ENCODE peak calls at places on chromosomes 4 and X, in seven cellular contexts. S is ascending aorta, Q is body of pancreas, G is tibial nerve, T is pancreas, J is fibroblast of lung, K is cardiac muscle cell. D is an unnamed sample.

GRCh38 chr4:165331823-165332222 is 4.4 kb downstream of the MSMO1 start:
- DNase-seq in S (no peak), Q (no peak), G (no peak), T (no peak), J (no peak), K (no peak), D (no peak)

GRCh38 chr4:106369456-106370060 is 980 bp upstream of the GIMD1 start:
- DNase-seq in S (peak; percentile 67), Q (peak; percentile 46), G (no peak), T (no peak), J (peak; percentile 86), K (peak; percentile 57), D (peak; percentile 77)

GRCh38 chr4:96164814-96165351 is 325.0 kb downstream of the PDHA2 start:
- DNase-seq in S (no peak), Q (no peak), G (no peak), T (no peak), J (peak; percentile 75), K (no peak), D (no peak)

GRCh38 chrX:41474726-41475100 is 27.6 kb downstream of the NYX start:
- DNase-seq in S (no peak), Q (no peak), G (no peak), T (no peak), J (no peak), K (no peak), D (no peak)

GRCh38 chrX:39613508-39613921 is 484.2 kb downstream of the BCOR start:
- DNase-seq in S (no peak), Q (peak; percentile 52), G (no peak), T (peak; percentile 63), J (no peak), K (peak; percentile 22), D (peak; percentile 36)

GRCh38 chrX:107857815-107858214 is 32.1 kb downstream of the MID2 start:
- DNase-seq in S (no peak), Q (no peak), G (no peak), T (no peak), J (no peak), K (no peak), D (peak; percentile 3)

GRCh38 chrX:115616943-115617563 is 56.1 kb downstream of the PLS3 start:
- DNase-seq in S (no peak), Q (no peak), G (no peak), T (no peak), J (no peak), K (no peak), D (no peak)

GRCh38 chrX:41802958-41803357 is 79.0 kb downstream of the GPR82 start:
- DNase-seq in S (no peak), Q (no peak), G (no peak), T (no peak), J (no peak), K (no peak), D (no peak)

GRCh38 chrX:13283512-13283911 is 36.3 kb downstream of the ATXN3L start:
- DNase-seq in S (no peak), Q (no peak), G (no peak), T (no peak), J (no peak), K (no peak), D (no peak)

GRCh38 chrX:104391905-104392304 is 137.2 kb upstream of the ESX1 start:
- DNase-seq in S (no peak), Q (no peak), G (no peak), T (no peak), J (no peak), K (no peak), D (no peak)

GRCh38 chr4:53477038-53477565 is 99.7 kb downstream of the FIP1L1 start:
- DNase-seq in S (no peak), Q (no peak), G (no peak), T (no peak), J (no peak), K (no peak), D (no peak)

GRCh38 chr4:103415801-103416200 is 217.7 kb upstream of the CENPE start:
- DNase-seq in S (no peak), Q (no peak), G (no peak), T (no peak), J (no peak), K (no peak), D (no peak)

GRCh38 chr4:172480471-172480870 is 667.3 kb downstream of the GALNTL6 start:
- DNase-seq in S (no peak), Q (no peak), G (no peak), T (no peak), J (no peak), K (no peak), D (no peak)

GRCh38 chrX:72460715-72461114 is 111.9 kb downstream of the HDAC8 start:
- DNase-seq in S (no peak), Q (no peak), G (no peak), T (no peak), J (no peak), K (no peak), D (no peak)

GRCh38 chr4:85515701-85516100 is 40.8 kb downstream of the ARHGAP24 start:
- DNase-seq in S (no peak), Q (no peak), G (no peak), T (no peak), J (no peak), K (no peak), D (no peak)

GRCh38 chrX:1246816-1247215 is 21.8 kb upstream of the CSF2RA start:
- DNase-seq in S (peak; percentile 74), Q (peak; percentile 59), G (peak; percentile 67), T (peak; percentile 78), J (peak; percentile 3), K (peak; percentile 76), D (peak; percentile 33)

GRCh38 chr4:57191523-57192034 is 81.4 kb upstream of the IGFBP7 start:
- DNase-seq in S (no peak), Q (peak; percentile 8), G (no peak), T (no peak), J (peak; percentile 3), K (no peak), D (peak; percentile 15)

DNA sequence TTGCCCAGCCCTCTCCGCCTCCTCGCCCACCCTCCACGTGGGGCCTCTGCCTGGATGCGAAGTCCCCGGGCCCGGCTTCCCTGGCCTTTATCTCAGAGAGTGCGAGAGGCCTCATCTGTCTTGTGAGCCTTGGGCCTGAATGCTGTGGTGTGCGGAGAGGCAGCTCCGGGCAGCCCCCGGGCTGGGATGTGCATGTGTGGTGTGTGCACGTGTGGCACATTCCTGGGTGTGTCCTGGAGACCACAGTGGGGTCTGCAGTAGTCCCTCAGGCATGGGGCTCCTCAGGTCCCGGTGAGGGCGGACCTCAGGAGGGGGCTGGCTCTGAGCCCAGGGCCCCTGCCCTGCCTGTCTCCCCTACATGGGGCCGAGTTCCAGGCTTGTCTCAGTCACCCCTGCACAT is 31.4 kb downstream of the DOK7 start:
- DNase-seq in S (no peak), Q (no peak), G (no peak), T (no peak), J (no peak), K (peak; percentile 31), D (no peak)
- H3K27me3 ChIP-seq in S (no peaks in the 10 kb centered on the region), Q (no peaks in the 10 kb centered on the region), G (peaks cover 3% of the 10 kb centered on the region), T (no peaks in the 10 kb centered on the region), J (peaks cover 24% of the 10 kb centered on the region), K (peaks cover 7% of the 10 kb centered on the region), D (peaks cover 2% of the 10 kb centered on the region)

DNA sequence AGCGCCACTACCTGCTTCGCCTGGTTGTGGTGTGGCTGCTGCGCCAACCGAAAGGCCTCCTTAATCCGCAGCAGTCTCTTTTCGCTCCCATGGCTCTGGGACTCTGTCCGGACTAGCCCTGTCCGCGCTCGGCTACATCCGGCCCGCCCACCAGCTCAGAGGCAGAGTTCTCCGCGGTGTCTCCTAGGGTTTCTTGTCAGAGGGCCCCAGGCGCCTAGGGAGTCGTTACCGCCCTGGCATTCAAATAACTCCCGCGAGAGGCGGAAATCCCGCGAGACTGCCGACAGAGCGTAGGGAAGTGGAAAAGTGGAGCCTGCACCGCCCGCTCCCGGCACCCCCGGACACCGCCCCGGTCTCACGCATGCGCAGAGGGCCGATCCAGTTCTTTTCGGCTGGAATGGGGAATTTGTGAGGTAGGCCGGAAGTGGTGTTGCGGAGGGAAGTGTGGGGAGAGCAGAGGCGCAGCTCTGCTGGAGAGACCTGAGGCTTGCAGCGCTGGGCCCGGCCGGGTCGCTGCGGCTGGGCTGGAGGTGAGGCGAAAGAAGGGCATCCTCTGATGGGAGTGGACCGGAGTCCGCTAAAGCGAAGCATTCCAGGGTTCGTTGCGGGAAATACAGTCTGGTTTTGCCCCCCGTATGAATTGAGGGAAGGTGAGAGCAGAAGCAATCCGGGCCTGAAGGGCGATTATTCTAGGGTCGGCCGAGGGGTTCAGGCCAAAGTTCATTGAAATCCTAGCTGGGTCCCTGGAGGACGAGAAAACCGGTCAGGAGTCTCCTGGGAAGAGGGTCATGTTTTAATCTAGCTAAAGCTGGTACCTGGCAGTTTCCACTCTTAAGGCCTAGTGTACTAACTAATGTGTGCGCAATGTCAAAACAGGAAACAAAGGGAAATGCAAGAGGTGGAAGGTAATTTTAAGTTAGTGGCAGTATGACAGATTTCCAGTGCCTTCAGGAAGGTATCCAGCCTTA is at the start of gene FAM200B:
- DNase-seq in S (peak; percentile 99), Q (peak; percentile 99), G (peak; percentile 99), T (peak; percentile 100), J (peak; percentile 98), K (peak; percentile 98), D (peak; percentile 99)
- H3K4me1 ChIP-seq in S (peaks cover 2% of the 10 kb centered on the region), Q (peaks cover 23% of the 10 kb centered on the region), G (peaks cover 40% of the 10 kb centered on the region), T (peaks cover 11% of the 10 kb centered on the region), J (peaks cover 15% of the 10 kb centered on the region), K (peaks cover 17% of the 10 kb centered on the region), D (peaks cover 4% of the 10 kb centered on the region)

GRCh38 chr4:77123403-77123802 is 33.6 kb upstream of the CCNG2 start:
- DNase-seq in S (no peak), Q (no peak), G (no peak), T (no peak), J (no peak), K (no peak), D (no peak)
- H3K27ac ChIP-seq in S (no peak overlapping the region), Q (no peak overlapping the region), G (no peak overlapping the region), T (no peak overlapping the region), J (no peak overlapping the region), K (no peak overlapping the region), D (no peak overlapping the region)

GRCh38 chrX:10470009-10470408 is 150.4 kb downstream of the MID1 start:
- DNase-seq in S (no peak), Q (no peak), G (no peak), T (no peak), J (peak; percentile 39), K (no peak), D (no peak)

GRCh38 chrX:10477525-10477924 is 142.9 kb downstream of the MID1 start:
- DNase-seq in S (no peak), Q (no peak), G (no peak), T (no peak), J (no peak), K (no peak), D (no peak)

GRCh38 chrX:10471426-10471825 is 149.0 kb downstream of the MID1 start:
- DNase-seq in S (no peak), Q (no peak), G (no peak), T (no peak), J (no peak), K (no peak), D (no peak)

GRCh38 chrX:10479508-10479907 is 140.9 kb downstream of the MID1 start:
- DNase-seq in S (no peak), Q (no peak), G (no peak), T (no peak), J (no peak), K (no peak), D (no peak)

GRCh38 chrX:10474510-10474909 is 145.9 kb downstream of the MID1 start:
- DNase-seq in S (no peak), Q (no peak), G (no peak), T (no peak), J (no peak), K (no peak), D (no peak)
- H3K27me3 ChIP-seq in S (no peaks in the 10 kb centered on the region), Q (no peaks in the 10 kb centered on the region), G (no peaks in the 10 kb centered on the region), T (no peaks in the 10 kb centered on the region), J (no peaks in the 10 kb centered on the region), K (no peaks in the 10 kb centered on the region), D (no peaks in the 10 kb centered on the region)

GRCh38 chr4:94559351-94559806 is 107.6 kb downstream of the PDLIM5 start:
- DNase-seq in S (no peak), Q (no peak), G (no peak), T (no peak), J (peak; percentile 65), K (no peak), D (no peak)
- H3K4me1 ChIP-seq in S (peaks cover 4% of the 10 kb centered on the region), Q (peaks cover 14% of the 10 kb centered on the region), G (peaks cover 51% of the 10 kb centered on the region), T (peaks cover 4% of the 10 kb centered on the region), J (peaks cover 5% of the 10 kb centered on the region), K (peaks cover 33% of the 10 kb centered on the region), D (no peaks in the 10 kb centered on the region)

D was measured in small intestine.